ENCODE peak calls at places on chromosomes 11 and 22, in nine cellular contexts. One of them, this sample, is unnamed.

GRCh38 chr11:1676254-1676740 is 20.7 kb upstream of the KRTAP5-6 start:
- DNase-seq in NCI-H1417: no peak
- DNase-seq in H9: no peak
- DNase-seq in H7: no peak
- DNase-seq in thoracic aorta: no peak
- DNase-seq in Caki2: no peak
- DNase-seq in dermis microvascular lymphatic vessel endothelial cell: no peak
- DNase-seq in nephron progenitor cell: no peak
- DNase-seq in GM23248: no peak
- DNase-seq in this sample: no peak

GRCh38 chr11:132140056-132140455 is 769.6 kb downstream of the NTM start:
- DNase-seq in NCI-H1417: peak
- DNase-seq in H9: no peak
- DNase-seq in H7: peak
- DNase-seq in thoracic aorta: no peak
- DNase-seq in Caki2: no peak
- DNase-seq in dermis microvascular lymphatic vessel endothelial cell: no peak
- DNase-seq in nephron progenitor cell: no peak
- DNase-seq in GM23248: no peak
- DNase-seq in this sample: no peak

GRCh38 chr11:2298131-2298794 is 3.5 kb downstream of the C11orf21 start:
- DNase-seq in NCI-H1417: no peak
- DNase-seq in H9: no peak
- DNase-seq in H7: peak
- DNase-seq in thoracic aorta: no peak
- DNase-seq in Caki2: no peak
- DNase-seq in dermis microvascular lymphatic vessel endothelial cell: no peak
- DNase-seq in nephron progenitor cell: no peak
- DNase-seq in GM23248: no peak
- DNase-seq in this sample: no peak

GRCh38 chr11:46107408-46107718 is 13.9 kb downstream of the PHF21A start:
- DNase-seq in NCI-H1417: no peak
- DNase-seq in H9: no peak
- DNase-seq in H7: no peak
- DNase-seq in thoracic aorta: no peak
- DNase-seq in Caki2: no peak
- DNase-seq in dermis microvascular lymphatic vessel endothelial cell: no peak
- DNase-seq in nephron progenitor cell: no peak
- DNase-seq in GM23248: no peak
- DNase-seq in this sample: no peak

GRCh38 chr22:44023404-44024287 is 456 bp upstream of the PARVB start:
- DNase-seq in NCI-H1417: peak
- DNase-seq in H9: peak
- DNase-seq in H7: peak
- DNase-seq in thoracic aorta: no peak
- DNase-seq in Caki2: peak
- DNase-seq in dermis microvascular lymphatic vessel endothelial cell: no peak
- DNase-seq in nephron progenitor cell: peak
- DNase-seq in GM23248: peak
- DNase-seq in this sample: no peak

GRCh38 chr11:46336781-46337180 is 10.5 kb upstream of the DGKZ start:
- DNase-seq in NCI-H1417: no peak
- DNase-seq in H9: no peak
- DNase-seq in H7: no peak
- DNase-seq in thoracic aorta: no peak
- DNase-seq in Caki2: no peak
- DNase-seq in dermis microvascular lymphatic vessel endothelial cell: no peak
- DNase-seq in nephron progenitor cell: no peak
- DNase-seq in GM23248: peak
- DNase-seq in this sample: no peak

GRCh38 chr11:46216040-46216764 is 61.3 kb upstream of the CREB3L1 start:
- DNase-seq in NCI-H1417: no peak
- DNase-seq in H9: no peak
- DNase-seq in H7: no peak
- DNase-seq in thoracic aorta: no peak
- DNase-seq in Caki2: no peak
- DNase-seq in dermis microvascular lymphatic vessel endothelial cell: no peak
- DNase-seq in nephron progenitor cell: no peak
- DNase-seq in GM23248: peak
- DNase-seq in this sample: no peak

GRCh38 chr11:93986716-93987115 is 34.4 kb upstream of the HEPHL1 start:
- DNase-seq in NCI-H1417: peak
- DNase-seq in H9: no peak
- DNase-seq in H7: no peak
- DNase-seq in thoracic aorta: no peak
- DNase-seq in Caki2: no peak
- DNase-seq in dermis microvascular lymphatic vessel endothelial cell: no peak
- DNase-seq in nephron progenitor cell: no peak
- DNase-seq in GM23248: peak
- DNase-seq in this sample: no peak

GRCh38 chr11:20672575-20672974 is 3.2 kb downstream of the NELL1 start:
- DNase-seq in NCI-H1417: peak
- DNase-seq in H9: no peak
- DNase-seq in H7: peak
- DNase-seq in thoracic aorta: no peak
- DNase-seq in Caki2: no peak
- DNase-seq in dermis microvascular lymphatic vessel endothelial cell: peak
- DNase-seq in nephron progenitor cell: no peak
- DNase-seq in GM23248: no peak
- DNase-seq in this sample: no peak

GRCh38 chr11:85783758-85784157 is 27.2 kb downstream of the SYTL2 start:
- DNase-seq in NCI-H1417: no peak
- DNase-seq in H9: no peak
- DNase-seq in H7: no peak
- DNase-seq in thoracic aorta: no peak
- DNase-seq in Caki2: no peak
- DNase-seq in dermis microvascular lymphatic vessel endothelial cell: no peak
- DNase-seq in nephron progenitor cell: no peak
- DNase-seq in GM23248: no peak
- DNase-seq in this sample: no peak

GRCh38 chr11:96736591-96736990 is 346.8 kb downstream of the JRKL start:
- DNase-seq in NCI-H1417: no peak
- DNase-seq in H9: no peak
- DNase-seq in H7: no peak
- DNase-seq in thoracic aorta: no peak
- DNase-seq in Caki2: no peak
- DNase-seq in dermis microvascular lymphatic vessel endothelial cell: no peak
- DNase-seq in nephron progenitor cell: no peak
- DNase-seq in GM23248: no peak
- DNase-seq in this sample: no peak

GRCh38 chr11:107716884-107717532 is 5.2 kb upstream of the SLN start:
- DNase-seq in NCI-H1417: no peak
- DNase-seq in H9: no peak
- DNase-seq in H7: no peak
- DNase-seq in thoracic aorta: no peak
- DNase-seq in Caki2: no peak
- DNase-seq in dermis microvascular lymphatic vessel endothelial cell: no peak
- DNase-seq in nephron progenitor cell: no peak
- DNase-seq in GM23248: peak
- DNase-seq in this sample: no peak

GRCh38 chr22:46761539-46762237 is 762 bp upstream of the TBC1D22A start:
- DNase-seq in NCI-H1417: peak
- DNase-seq in H9: no peak
- DNase-seq in H7: no peak
- DNase-seq in thoracic aorta: no peak
- DNase-seq in Caki2: no peak
- DNase-seq in dermis microvascular lymphatic vessel endothelial cell: no peak
- DNase-seq in nephron progenitor cell: no peak
- DNase-seq in GM23248: no peak
- DNase-seq in this sample: no peak

GRCh38 chr11:58771458-58771855 is 39.7 kb upstream of the GLYAT start:
- DNase-seq in NCI-H1417: no peak
- DNase-seq in H9: no peak
- DNase-seq in H7: no peak
- DNase-seq in thoracic aorta: no peak
- DNase-seq in Caki2: no peak
- DNase-seq in dermis microvascular lymphatic vessel endothelial cell: no peak
- DNase-seq in nephron progenitor cell: no peak
- DNase-seq in GM23248: peak
- DNase-seq in this sample: no peak

GRCh38 chr22:38180841-38181452 is 683 bp downstream of the PLA2G6 start:
- DNase-seq in NCI-H1417: peak
- DNase-seq in H9: no peak
- DNase-seq in H7: no peak
- DNase-seq in thoracic aorta: no peak
- DNase-seq in Caki2: peak
- DNase-seq in dermis microvascular lymphatic vessel endothelial cell: no peak
- DNase-seq in nephron progenitor cell: no peak
- DNase-seq in GM23248: peak
- DNase-seq in this sample: peak

GRCh38 chr22:19517171-19517500 is 7.1 kb downstream of the CLDN5 start:
- DNase-seq in NCI-H1417: no peak
- DNase-seq in H9: no peak
- DNase-seq in H7: no peak
- DNase-seq in thoracic aorta: no peak
- DNase-seq in Caki2: no peak
- DNase-seq in dermis microvascular lymphatic vessel endothelial cell: no peak
- DNase-seq in nephron progenitor cell: no peak
- DNase-seq in GM23248: no peak
- DNase-seq in this sample: no peak

GRCh38 chr22:45547016-45547345 is 44.3 kb downstream of the FBLN1 start:
- DNase-seq in NCI-H1417: no peak
- DNase-seq in H9: no peak
- DNase-seq in H7: peak
- DNase-seq in thoracic aorta: no peak
- DNase-seq in Caki2: no peak
- DNase-seq in dermis microvascular lymphatic vessel endothelial cell: no peak
- DNase-seq in nephron progenitor cell: no peak
- DNase-seq in GM23248: no peak
- DNase-seq in this sample: no peak

GRCh38 chr11:96056581-96056980 is 132.7 kb upstream of the MTMR2 start:
- DNase-seq in NCI-H1417: no peak
- DNase-seq in H9: no peak
- DNase-seq in H7: no peak
- DNase-seq in thoracic aorta: no peak
- DNase-seq in Caki2: no peak
- DNase-seq in dermis microvascular lymphatic vessel endothelial cell: no peak
- DNase-seq in nephron progenitor cell: no peak
- DNase-seq in GM23248: no peak
- DNase-seq in this sample: no peak

GRCh38 chr11:34926101-34926830 is 9.8 kb downstream of the PDHX start:
- DNase-seq in NCI-H1417: peak
- DNase-seq in H9: no peak
- DNase-seq in H7: no peak
- DNase-seq in thoracic aorta: no peak
- DNase-seq in Caki2: peak
- DNase-seq in dermis microvascular lymphatic vessel endothelial cell: peak
- DNase-seq in nephron progenitor cell: no peak
- DNase-seq in GM23248: peak
- DNase-seq in this sample: no peak

GRCh38 chr22:36026741-36027140 is 1.9 kb downstream of the RBFOX2 start:
- DNase-seq in NCI-H1417: peak
- DNase-seq in H9: no peak
- DNase-seq in H7: no peak
- DNase-seq in thoracic aorta: no peak
- DNase-seq in Caki2: peak
- DNase-seq in dermis microvascular lymphatic vessel endothelial cell: no peak
- DNase-seq in nephron progenitor cell: no peak
- DNase-seq in GM23248: peak
- DNase-seq in this sample: no peak

GRCh38 chr22:47115518-47115890 is 353.1 kb downstream of the TBC1D22A start:
- DNase-seq in NCI-H1417: no peak
- DNase-seq in H9: peak
- DNase-seq in H7: no peak
- DNase-seq in thoracic aorta: no peak
- DNase-seq in Caki2: no peak
- DNase-seq in dermis microvascular lymphatic vessel endothelial cell: no peak
- DNase-seq in nephron progenitor cell: no peak
- DNase-seq in GM23248: no peak
- DNase-seq in this sample: no peak

GRCh38 chr22:36486619-36487384 is 5.4 kb upstream of the TXN2 start:
- DNase-seq in NCI-H1417: peak
- DNase-seq in H9: peak
- DNase-seq in H7: peak
- DNase-seq in thoracic aorta: no peak
- DNase-seq in Caki2: peak
- DNase-seq in dermis microvascular lymphatic vessel endothelial cell: peak
- DNase-seq in nephron progenitor cell: peak
- DNase-seq in GM23248: peak
- DNase-seq in this sample: peak

GRCh38 chr11:9758676-9759518 is 95.0 kb downstream of the SWAP70 start:
- DNase-seq in NCI-H1417: peak
- DNase-seq in H9: peak
- DNase-seq in H7: peak
- DNase-seq in thoracic aorta: peak
- DNase-seq in Caki2: peak
- DNase-seq in dermis microvascular lymphatic vessel endothelial cell: peak
- DNase-seq in nephron progenitor cell: peak
- DNase-seq in GM23248: peak
- DNase-seq in this sample: peak

GRCh38 chr11:46332568-46333128 is 14.6 kb upstream of the DGKZ start:
- DNase-seq in NCI-H1417: peak
- DNase-seq in H9: peak
- DNase-seq in H7: peak
- DNase-seq in thoracic aorta: no peak
- DNase-seq in Caki2: no peak
- DNase-seq in dermis microvascular lymphatic vessel endothelial cell: no peak
- DNase-seq in nephron progenitor cell: peak
- DNase-seq in GM23248: peak
- DNase-seq in this sample: peak

GRCh38 chr22:16559056-16559955 is 33.3 kb downstream of the CCT8L2 start:
- DNase-seq in NCI-H1417: no peak
- DNase-seq in H9: no peak
- DNase-seq in H7: no peak
- DNase-seq in thoracic aorta: no peak
- DNase-seq in Caki2: no peak
- DNase-seq in dermis microvascular lymphatic vessel endothelial cell: no peak
- DNase-seq in nephron progenitor cell: no peak
- DNase-seq in GM23248: no peak
- DNase-seq in this sample: no peak

GRCh38 chr11:78292109-78292803 is 103.5 kb downstream of the USP35 start:
- DNase-seq in NCI-H1417: no peak
- DNase-seq in H9: no peak
- DNase-seq in H7: no peak
- DNase-seq in thoracic aorta: no peak
- DNase-seq in Caki2: no peak
- DNase-seq in dermis microvascular lymphatic vessel endothelial cell: no peak
- DNase-seq in nephron progenitor cell: no peak
- DNase-seq in GM23248: no peak
- DNase-seq in this sample: no peak

GRCh38 chr22:27597703-27598444 is 203.7 kb downstream of the MN1 start:
- DNase-seq in NCI-H1417: no peak
- DNase-seq in H9: no peak
- DNase-seq in H7: peak
- DNase-seq in thoracic aorta: no peak
- DNase-seq in Caki2: peak
- DNase-seq in dermis microvascular lymphatic vessel endothelial cell: peak
- DNase-seq in nephron progenitor cell: no peak
- DNase-seq in GM23248: peak
- DNase-seq in this sample: no peak

GRCh38 chr11:135027461-135027860 is 615.4 kb upstream of the B3GAT1 start:
- DNase-seq in NCI-H1417: no peak
- DNase-seq in H9: peak
- DNase-seq in H7: peak
- DNase-seq in thoracic aorta: no peak
- DNase-seq in Caki2: no peak
- DNase-seq in dermis microvascular lymphatic vessel endothelial cell: peak
- DNase-seq in nephron progenitor cell: peak
- DNase-seq in GM23248: peak
- DNase-seq in this sample: no peak

GRCh38 chr22:46783721-46784120 is 21.3 kb downstream of the TBC1D22A start:
- DNase-seq in NCI-H1417: no peak
- DNase-seq in H9: no peak
- DNase-seq in H7: no peak
- DNase-seq in thoracic aorta: no peak
- DNase-seq in Caki2: no peak
- DNase-seq in dermis microvascular lymphatic vessel endothelial cell: no peak
- DNase-seq in nephron progenitor cell: no peak
- DNase-seq in GM23248: peak
- DNase-seq in this sample: no peak

GRCh38 chr11:33551051-33551450 is 149.6 kb downstream of the C11orf91 start:
- DNase-seq in NCI-H1417: no peak
- DNase-seq in H9: no peak
- DNase-seq in H7: no peak
- DNase-seq in thoracic aorta: no peak
- DNase-seq in Caki2: no peak
- DNase-seq in dermis microvascular lymphatic vessel endothelial cell: no peak
- DNase-seq in nephron progenitor cell: no peak
- DNase-seq in GM23248: no peak
- DNase-seq in this sample: no peak

GRCh38 chr22:17870408-17870807 is 96.1 kb upstream of the BID start:
- DNase-seq in NCI-H1417: no peak
- DNase-seq in H9: no peak
- DNase-seq in H7: no peak
- DNase-seq in thoracic aorta: no peak
- DNase-seq in Caki2: no peak
- DNase-seq in dermis microvascular lymphatic vessel endothelial cell: no peak
- DNase-seq in nephron progenitor cell: no peak
- DNase-seq in GM23248: no peak
- DNase-seq in this sample: no peak

This sample was measured in activated T-helper 1 cell treated with Interleukin-2 at 50 U/mL for 16 hours.